ENCODE peak calls at places on chromosomes 13 and 19, in four cellular contexts. One of them, this sample, is unnamed.

GRCh38 chr13:113774177-113775107 is 15.4 kb downstream of the TMEM255B start:
- DNase-seq in sciatic nerve: no peak
- DNase-seq in RWPE1: peak; percentile 58
- DNase-seq in hepatic stellate cell: peak; percentile 47
- DNase-seq in this sample: no peak

GRCh38 chr19:35828694-35829301 is 16.2 kb upstream of the PRODH2 start:
- DNase-seq in sciatic nerve: peak; percentile 82
- DNase-seq in RWPE1: peak; percentile 50
- DNase-seq in hepatic stellate cell: peak; percentile 70
- DNase-seq in this sample: no peak

GRCh38 chr13:29422015-29422414 is 173.5 kb downstream of the SLC7A1 start:
- DNase-seq in sciatic nerve: no peak
- DNase-seq in RWPE1: no peak
- DNase-seq in hepatic stellate cell: no peak
- DNase-seq in this sample: no peak

GRCh38 chr19:11578342-11579142 is 1.1 kb upstream of the ACP5 start:
- DNase-seq in sciatic nerve: peak; percentile 78
- DNase-seq in RWPE1: no peak
- DNase-seq in hepatic stellate cell: no peak
- DNase-seq in this sample: peak; percentile 89

GRCh38 chr19:19337120-19337519 is 16.5 kb downstream of the MAU2 start:
- DNase-seq in sciatic nerve: no peak
- DNase-seq in RWPE1: no peak
- DNase-seq in hepatic stellate cell: no peak
- DNase-seq in this sample: no peak

GRCh38 chr19:29774126-29774525 is 37.7 kb upstream of the CCNE1 start:
- DNase-seq in sciatic nerve: no peak
- DNase-seq in RWPE1: no peak
- DNase-seq in hepatic stellate cell: no peak
- DNase-seq in this sample: no peak

GRCh38 chr13:75372517-75372916 is 109.5 kb downstream of the TBC1D4 start:
- DNase-seq in sciatic nerve: no peak
- DNase-seq in RWPE1: peak; percentile 50
- DNase-seq in hepatic stellate cell: peak; percentile 29
- DNase-seq in this sample: no peak

GRCh38 chr13:22451345-22451744 is 729.4 kb upstream of the SGCG start:
- DNase-seq in sciatic nerve: no peak
- DNase-seq in RWPE1: no peak
- DNase-seq in hepatic stellate cell: no peak
- DNase-seq in this sample: no peak

GRCh38 chr13:63435668-63436275 is 2020.1 kb upstream of the PCDH20 start:
- DNase-seq in sciatic nerve: no peak
- DNase-seq in RWPE1: peak; percentile 70
- DNase-seq in hepatic stellate cell: peak; percentile 11
- DNase-seq in this sample: no peak

GRCh38 chr19:2547033-2547680 is 71.2 kb downstream of the GADD45B start:
- DNase-seq in sciatic nerve: peak; percentile 42
- DNase-seq in RWPE1: no peak
- DNase-seq in hepatic stellate cell: no peak
- DNase-seq in this sample: peak; percentile 50

GRCh38 chr19:45253396-45254027 is 2.4 kb downstream of the MARK4 start:
- DNase-seq in sciatic nerve: no peak
- DNase-seq in RWPE1: peak; percentile 36
- DNase-seq in hepatic stellate cell: peak; percentile 64
- DNase-seq in this sample: no peak